ENCODE peak calls at places on chromosomes 16 and 17, in five cellular contexts. B, F, G, X and K are unnamed samples. For H3K27me3, the result is how much of the 10 kb centered on the place peaks cover.

GRCh38 chr16:11423315-11424117 is 78.3 kb downstream of the RMI2 start:
- DNase-seq in B (no peak), X (no peak), G (no peak), F (no peak), K (no peak)

GRCh38 chr17:55426851-55427586 is 5.4 kb upstream of the MMD start:
- DNase-seq in X (no peak), G (no peak), F (no peak), B (peak), K (no peak)

GRCh38 chr17:10352866-10353265 is 19.9 kb downstream of the MYH13 start:
- DNase-seq in X (no peak), B (no peak), G (no peak), F (no peak), K (no peak)

GRCh38 chr17:35214192-35214591 is 20.0 kb upstream of the SLC35G3 start:
- DNase-seq in X (no peak), G (no peak), B (no peak), F (no peak), K (no peak)

GRCh38 chr17:57940653-57941329 is 14.4 kb downstream of the CUEDC1 start:
- DNase-seq in B (no peak), G (peak), F (no peak), X (no peak), K (no peak)

GRCh38 chr16:10745856-10746255 is 2.2 kb downstream of the NUBP1 start:
- DNase-seq in B (no peak), F (no peak), X (no peak), G (peak), K (no peak)

GRCh38 chr16:79194291-79194690 is 406.2 kb downstream of the MAF start:
- DNase-seq in F (no peak), X (no peak), G (no peak), B (no peak), K (no peak)

GRCh38 chr16:67694611-67695010 is 24.5 kb downstream of the GFOD2 start:
- DNase-seq in G (peak), F (no peak), B (no peak), X (no peak), K (no peak)

GRCh38 chr17:44318077-44318892 is 6.3 kb downstream of the SLC25A39 start:
- DNase-seq in F (no peak), G (no peak), X (no peak), B (no peak), K (no peak)

GRCh38 chr16:6642271-6642670 is 690.4 kb upstream of the RBFOX1 start:
- DNase-seq in G (no peak), F (no peak), B (no peak), X (no peak), K (no peak)

GRCh38 chr16:49608801-49609200 is 235.2 kb downstream of the C16orf78 start:
- DNase-seq in B (no peak), F (peak), G (peak), X (peak), K (no peak)

GRCh38 chr16:16144416-16144815 is 78.9 kb downstream of the ABCC6 start:
- DNase-seq in B (peak), X (no peak), F (no peak), G (no peak), K (no peak)

GRCh38 chr16:49862694-49863093 is 6.8 kb upstream of the ZNF423 start:
- DNase-seq in B (no peak), X (no peak), G (no peak), F (no peak), K (no peak)

GRCh38 chr17:75813081-75814020 is 28.7 kb downstream of the UNK start:
- DNase-seq in X (no peak), B (no peak), F (no peak), G (no peak), K (no peak)

GRCh38 chr17:50642071-50642721 is 7.5 kb downstream of the ABCC3 start:
- DNase-seq in B (no peak), X (no peak), F (no peak), G (no peak), K (no peak)

GRCh38 chr17:57939797-57940196 is 15.4 kb downstream of the CUEDC1 start:
- DNase-seq in F (no peak), B (no peak), X (no peak), G (no peak), K (no peak)

GRCh38 chr17:77425791-77426641 is 285.2 kb downstream of the SEC14L1 start:
- DNase-seq in X (peak), G (peak), B (peak), F (peak), K (no peak)

GRCh38 chr17:47305302-47305923 is 18.3 kb upstream of the EFCAB13 start:
- DNase-seq in B (peak), G (no peak), F (peak), X (no peak), K (peak)

GRCh38 chr16:68257251-68257905 is 6.9 kb upstream of the SLC7A6 start:
- DNase-seq in F (no peak), G (no peak), X (no peak), B (no peak), K (no peak)

GRCh38 chr17:63349478-63350000 is 96.6 kb downstream of the CYB561 start:
- DNase-seq in F (no peak), X (no peak), G (no peak), B (no peak), K (peak)

GRCh38 chr16:31010539-31010938 is at the start of gene STX1B:
- DNase-seq in B (no peak), G (no peak), F (no peak), X (peak), K (no peak)

GRCh38 chr17:6163632-6164319 is 93.6 kb downstream of the WSCD1 start:
- DNase-seq in F (no peak), B (peak), X (no peak), G (no peak), K (no peak)

GRCh38 chr17:81516439-81516838 is 3.8 kb upstream of the ACTG1 start:
- DNase-seq in X (no peak), G (no peak), F (no peak), B (no peak), K (no peak)

GRCh38 chr16:55001931-55002330 is 71.3 kb downstream of the IRX5 start:
- DNase-seq in B (peak), X (no peak), G (no peak), F (no peak), K (no peak)

GRCh38 chr16:5385115-5385514 is 287.5 kb upstream of the EEF2KMT start:
- DNase-seq in B (no peak), X (no peak), F (no peak), G (no peak), K (no peak)

DNA sequence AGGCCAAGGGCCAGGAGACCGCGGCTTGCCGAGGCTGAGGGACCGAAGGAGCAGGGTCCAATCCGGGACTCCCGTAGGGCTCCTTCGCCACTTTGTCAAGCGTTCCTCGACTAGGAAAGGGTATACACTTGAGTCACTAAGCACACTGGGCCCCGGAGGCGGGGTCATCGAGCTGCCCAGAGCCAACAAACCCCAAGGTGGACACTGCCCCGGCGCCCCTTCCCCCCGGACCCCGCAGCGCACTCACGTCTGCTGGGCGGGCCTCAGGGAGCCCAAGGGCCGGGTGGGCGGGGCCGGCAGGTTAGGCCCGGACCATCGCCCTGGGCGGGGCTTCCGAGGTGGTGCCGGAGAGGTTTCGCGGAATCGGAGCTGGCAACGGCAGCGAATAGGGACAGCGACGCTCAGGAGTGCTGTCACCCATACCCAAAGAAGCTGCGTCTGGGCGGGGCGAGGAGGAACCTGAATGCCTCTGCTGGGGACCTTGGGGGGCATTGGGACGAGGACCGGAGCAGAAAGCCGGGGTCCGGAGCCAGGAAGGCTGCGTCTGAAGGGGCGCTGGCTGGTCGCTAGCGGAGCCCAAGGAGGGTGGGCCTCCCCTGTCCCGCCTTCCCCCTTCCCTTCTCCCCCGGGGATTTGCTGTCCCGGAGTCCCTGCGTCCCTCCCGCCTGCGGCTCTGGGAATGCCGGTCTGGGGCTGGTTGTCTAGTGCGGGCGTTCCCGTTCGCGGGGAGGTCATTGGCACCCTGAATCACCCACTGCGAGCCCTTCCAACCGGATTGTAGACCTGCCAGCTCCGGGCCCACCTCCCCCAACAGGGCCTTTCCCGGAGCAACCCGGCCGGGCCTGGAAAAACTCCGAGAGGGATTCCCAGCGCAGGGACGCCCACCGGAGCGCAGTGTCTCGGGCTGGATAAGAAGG is 118.2 kb upstream of the SMURF2 start:
- DNase-seq in F (no peak), X (peak), G (no peak), B (peak), K (no peak)
- H3K4me3 ChIP-seq in F (peak), X (peak), G (peak), B (peak), K (peak)

DNA sequence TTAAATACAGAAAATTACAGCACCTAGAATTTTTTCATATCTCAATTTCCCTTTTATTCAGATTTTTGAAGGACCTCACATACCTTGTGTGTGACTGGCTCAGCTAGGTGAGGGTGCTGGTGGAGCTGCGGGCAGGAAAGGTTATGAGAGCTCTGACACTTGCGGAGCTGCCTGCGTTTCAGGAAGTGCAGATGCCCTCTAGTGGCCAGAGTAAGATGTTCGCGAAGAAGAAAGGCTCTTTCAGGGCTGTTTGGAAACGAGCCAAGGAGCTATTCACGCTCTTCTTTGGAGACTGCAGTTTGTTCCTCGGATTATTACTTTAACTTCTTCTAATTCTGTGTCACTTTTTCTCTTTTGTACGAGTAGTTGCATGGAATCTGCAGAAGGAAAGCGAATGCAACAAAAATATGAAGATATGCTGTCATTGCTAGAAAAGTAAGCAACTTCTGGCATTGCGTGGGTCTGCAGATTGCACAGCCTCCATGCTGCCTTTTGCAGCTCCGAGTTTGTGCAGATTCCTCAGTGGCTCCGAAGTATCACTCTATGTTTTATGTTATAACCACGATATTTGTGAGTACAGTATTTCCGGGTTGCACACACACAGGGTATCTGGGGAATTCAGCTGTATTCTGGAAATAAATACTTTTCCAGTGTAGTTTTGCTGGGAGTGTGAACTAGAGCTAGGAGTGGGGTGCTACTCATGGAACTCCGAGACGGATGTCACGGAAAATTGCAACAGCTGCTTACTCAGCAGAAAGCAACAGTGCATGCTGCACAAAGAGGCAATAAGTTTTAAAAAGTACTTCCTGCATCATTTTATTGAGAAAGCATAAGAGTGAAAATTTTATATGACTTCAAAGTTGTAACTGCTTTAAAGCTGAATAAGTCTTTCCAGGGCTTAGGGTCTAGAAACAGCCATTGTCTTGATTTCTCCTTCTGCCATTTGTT is 46.3 kb downstream of the DNAH9 start:
- DNase-seq in F (no peak), X (peak), B (peak), G (peak), K (no peak)
- TF ChIP-seq CTCF in F (peak), X (peak), B (peak), G (peak), K (peak)

GRCh38 chr17:40699880-40700279 is 3.7 kb downstream of the KRT24 start:
- DNase-seq in G (no peak), X (no peak), B (no peak), F (no peak), K (no peak)
- H3K27me3 ChIP-seq in G (under half), X (under half), B (under half), F (under half), K (under half)

GRCh38 chr16:3170440-3171180 is 17.4 kb upstream of the OR1F1 start:
- DNase-seq in X (peak), B (no peak), G (peak), F (no peak), K (no peak)
- H3K4me3 ChIP-seq in X (peak), B (no peak), G (no peak), F (peak), K (no peak)

DNA sequence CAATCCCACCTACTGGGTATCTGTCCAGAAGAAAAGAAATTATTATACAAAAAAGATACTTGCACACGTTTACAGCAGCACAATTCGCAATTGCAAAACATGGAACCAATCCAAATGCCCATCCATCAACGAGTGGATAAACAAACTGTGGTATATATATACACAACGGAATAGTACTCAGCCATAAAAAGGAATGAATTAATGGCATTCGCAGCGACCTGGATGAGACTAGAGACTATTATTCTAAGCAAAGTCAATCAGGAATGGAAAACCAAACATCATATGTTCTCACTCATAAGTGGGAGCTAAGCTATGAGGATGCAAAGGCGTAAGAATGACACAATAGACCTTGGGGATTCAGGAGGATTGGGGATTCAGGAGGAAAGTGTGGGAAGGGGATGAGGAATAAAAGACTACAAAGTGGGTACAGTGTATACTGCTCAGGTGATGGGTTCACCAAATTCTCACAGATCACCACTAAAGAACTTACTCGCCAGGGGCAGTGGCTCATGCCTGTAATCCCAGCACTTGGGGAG is 21.0 kb downstream of the CNOT1 start:
- DNase-seq in G (no peak), X (no peak), F (no peak), B (no peak), K (no peak)
- TF ChIP-seq CTCF in G (no peak), X (no peak), F (no peak), B (no peak), K (no peak)

GRCh38 chr16:1093284-1094123 is 2.5 kb downstream of the C1QTNF8 start:
- DNase-seq in X (peak), B (no peak), F (no peak), G (no peak), K (no peak)
- H3K27me3 ChIP-seq in X (under half), B (under half), F (under half), G (under half), K (under half)

GRCh38 chr16:56643833-56644232 is 5.4 kb downstream of the MT1A start:
- DNase-seq in F (no peak), G (no peak), X (no peak), B (no peak), K (no peak)
- H3K4me3 ChIP-seq in F (no peak), G (peak), X (no peak), B (no peak), K (no peak)